ENCODE peak calls at places on chromosome 11, in five cellular contexts. N is COR-L47, V is iPS DF 6.9, E is AG08396, Y is Right ventricle myocardium superior. B is an unnamed sample.

GRCh38 chr11:131609317-131609716 is 238.9 kb downstream of the NTM start:
- DNase-seq in N (no peak), V (no peak), E (peak; percentile 57), Y (no peak), B (peak; percentile 8)

GRCh38 chr11:128831781-128832497 is 35.2 kb downstream of the KCNJ1 start:
- DNase-seq in N (no peak), V (no peak), E (no peak), Y (no peak), B (no peak)

GRCh38 chr11:626475-627272 is at the start of gene SCT:
- DNase-seq in N (no peak), V (no peak), E (no peak), Y (no peak), B (no peak)

GRCh38 chr11:81634483-81634882 is 1099.2 kb downstream of the FAM181B start:
- DNase-seq in N (no peak), V (no peak), E (no peak), Y (no peak), B (no peak)

GRCh38 chr11:65773784-65774411 is 6.9 kb downstream of the AP5B1 start:
- DNase-seq in N (no peak), V (no peak), E (peak; percentile 24), Y (no peak), B (peak; percentile 38)

GRCh38 chr11:67648140-67648795 is 2.3 kb downstream of the ACY3 start:
- DNase-seq in N (peak; percentile 56), V (no peak), E (no peak), Y (no peak), B (no peak)

GRCh38 chr11:121459413-121460041 is 6.8 kb upstream of the SORL1-AS1 start:
- DNase-seq in N (no peak), V (no peak), E (no peak), Y (no peak), B (no peak)

GRCh38 chr11:2154889-2155288 is 6.1 kb downstream of the INS start:
- DNase-seq in N (no peak), V (no peak), E (no peak), Y (no peak), B (no peak)

GRCh38 chr11:21260101-21260500 is 590.7 kb downstream of the NELL1 start:
- DNase-seq in N (no peak), V (no peak), E (no peak), Y (no peak), B (no peak)

GRCh38 chr11:110445428-110445827 is 15.7 kb downstream of the FDX1 start:
- DNase-seq in N (no peak), V (no peak), E (no peak), Y (no peak), B (no peak)

GRCh38 chr11:85307381-85307780 is 319.8 kb downstream of the DLG2 start:
- DNase-seq in N (no peak), V (no peak), E (peak; percentile 3), Y (no peak), B (no peak)

GRCh38 chr11:9210922-9211320 is 54.2 kb downstream of the DENND5A start:
- DNase-seq in N (no peak), V (no peak), E (peak; percentile 19), Y (no peak), B (peak; percentile 89)

GRCh38 chr11:61041755-61042518 is 60.4 kb upstream of the CD5 start:
- DNase-seq in N (peak; percentile 84), V (no peak), E (no peak), Y (peak; percentile 61), B (no peak)

GRCh38 chr11:96054870-96055705 is 131.2 kb upstream of the MTMR2 start:
- DNase-seq in N (peak; percentile 46), V (no peak), E (no peak), Y (no peak), B (peak; percentile 35)

GRCh38 chr11:128716231-128716630 is 22.4 kb downstream of the FLI1 start:
- DNase-seq in N (no peak), V (no peak), E (no peak), Y (no peak), B (no peak)

GRCh38 chr11:134460044-134460371 is 48.0 kb upstream of the B3GAT1 start:
- DNase-seq in N (no peak), V (no peak), E (no peak), Y (no peak), B (no peak)

GRCh38 chr11:528166-528814 is 7.1 kb downstream of the HRAS start:
- DNase-seq in N (no peak), V (no peak), E (no peak), Y (no peak), B (no peak)

GRCh38 chr11:125123947-125124633 is 12.7 kb upstream of the TMEM218 start:
- DNase-seq in N (peak; percentile 67), V (peak; percentile 43), E (peak; percentile 32), Y (peak; percentile 66), B (peak; percentile 12)

GRCh38 chr11:2464451-2465165 is 19.8 kb downstream of the KCNQ1 start:
- DNase-seq in N (no peak), V (no peak), E (no peak), Y (no peak), B (no peak)

GRCh38 chr11:124746621-124747243 is 5.3 kb downstream of the VSIG2 start:
- DNase-seq in N (no peak), V (no peak), E (peak; percentile 95), Y (peak; percentile 83), B (peak; percentile 69)

GRCh38 chr11:8533332-8533731 is 60.7 kb downstream of the STK33 start:
- DNase-seq in N (no peak), V (no peak), E (no peak), Y (no peak), B (peak; percentile 79)

GRCh38 chr11:121716060-121716459 is 263.3 kb upstream of the SORL1-AS1 start:
- DNase-seq in N (no peak), V (no peak), E (peak; percentile 12), Y (no peak), B (no peak)

GRCh38 chr11:107018274-107018901 is at the start of gene GUCY1A2:
- DNase-seq in N (no peak), V (no peak), E (peak; percentile 19), Y (peak; percentile 45), B (no peak)

GRCh38 chr11:42631223-42631843 is 680.5 kb upstream of the API5 start:
- DNase-seq in N (no peak), V (no peak), E (no peak), Y (no peak), B (peak; percentile 66)

GRCh38 chr11:116822575-116822974 is 529 bp downstream of the APOA4 start:
- DNase-seq in N (no peak), V (no peak), E (no peak), Y (no peak), B (no peak)

GRCh38 chr11:44848963-44849350 is 101.7 kb downstream of the TP53I11 start:
- DNase-seq in N (no peak), V (no peak), E (no peak), Y (no peak), B (no peak)

GRCh38 chr11:73366265-73366610 is 10.0 kb upstream of the RELT start:
- DNase-seq in N (no peak), V (no peak), E (no peak), Y (no peak), B (no peak)

GRCh38 chr11:19193916-19194315 is 7.9 kb downstream of the CSRP3 start:
- DNase-seq in N (no peak), V (no peak), E (peak; percentile 16), Y (no peak), B (no peak)

GRCh38 chr11:57378166-57378565 is 2.8 kb downstream of the PRG3 start:
- DNase-seq in N (no peak), V (no peak), E (peak; percentile 32), Y (no peak), B (no peak)

GRCh38 chr11:2215561-2216399 is 44.2 kb upstream of the TH start:
- DNase-seq in N (no peak), V (no peak), E (no peak), Y (no peak), B (no peak)

GRCh38 chr11:62471603-62472002 is 52.8 kb downstream of the SCGB1A1 start:
- DNase-seq in N (no peak), V (no peak), E (no peak), Y (no peak), B (no peak)

GRCh38 chr11:31150011-31150410 is 219.5 kb downstream of the DCDC1 start:
- DNase-seq in N (no peak), V (no peak), E (no peak), Y (no peak), B (no peak)

GRCh38 chr11:67262731-67263675 is 3.3 kb upstream of the GRK2 start:
- DNase-seq in N (peak; percentile 74), V (no peak), E (peak; percentile 92), Y (peak; percentile 87), B (peak; percentile 81)

GRCh38 chr11:12245549-12245986 is 131.8 kb upstream of the PARVA start:
- DNase-seq in N (no peak), V (no peak), E (no peak), Y (no peak), B (no peak)

B was measured in mammary epithelial cell.